ENCODE peak calls at places on chromosome 1, in eight cellular contexts. U is activated T-cell treated with anti-CD3 and anti-CD28 coated beads, Interleukin-2, amount 50 U/mL, for 1 hour; T is NCI-H460; Q is activated gamma-delta T cell; C is cardiac septum; K is HEK293T; L is left ventricle myocardium inferior; H is lower lobe of right lung. M is an unnamed sample.

GRCh38 chr1:62038594-62039284 is 155.9 kb upstream of the L1TD1 start:
- DNase-seq in L (no peak), H (no peak), U (no peak), T (no peak), K (peak), Q (no peak), C (no peak), M (peak)

GRCh38 chr1:236102611-236103010 is 37.7 kb upstream of the NID1 start:
- DNase-seq in C (no peak), Q (no peak), H (no peak), L (no peak), K (no peak), T (no peak), U (no peak), M (no peak)

GRCh38 chr1:155871390-155871789 is 12.0 kb downstream of the SYT11 start:
- DNase-seq in Q (no peak), U (no peak), L (peak), H (no peak), C (no peak), T (no peak), K (no peak), M (no peak)

GRCh38 chr1:93519196-93519825 is 71.4 kb downstream of the FNBP1L start:
- DNase-seq in H (no peak), T (no peak), L (no peak), U (no peak), C (no peak), Q (no peak), K (no peak), M (no peak)

GRCh38 chr1:3324704-3325535 is 129.5 kb upstream of the ARHGEF16 start:
- DNase-seq in U (no peak), L (no peak), C (no peak), Q (no peak), T (no peak), H (no peak), K (no peak), M (no peak)

GRCh38 chr1:98260421-98260820 is 339.6 kb upstream of the DPYD start:
- DNase-seq in K (no peak), U (no peak), Q (no peak), C (no peak), H (no peak), T (no peak), L (no peak), M (no peak)

GRCh38 chr1:42961560-42962091 is 3.0 kb upstream of the SLC2A1 start:
- DNase-seq in H (no peak), T (peak), U (no peak), K (no peak), C (no peak), Q (no peak), L (no peak), M (no peak)

GRCh38 chr1:16971330-16972209 is 8.8 kb downstream of the MFAP2 start:
- DNase-seq in Q (no peak), H (no peak), L (no peak), T (no peak), K (no peak), U (no peak), C (no peak), M (no peak)

GRCh38 chr1:54819195-54819536 is 18.0 kb upstream of the TTC22 start:
- DNase-seq in K (no peak), U (no peak), T (no peak), Q (no peak), H (no peak), C (no peak), L (no peak), M (no peak)

GRCh38 chr1:10784998-10785854 is 11.2 kb downstream of the CASZ1 start:
- DNase-seq in U (no peak), H (peak), K (no peak), C (peak), Q (no peak), T (no peak), L (no peak), M (no peak)

GRCh38 chr1:113630340-113631327 is 128.7 kb downstream of the PHTF1 start:
- DNase-seq in K (no peak), T (no peak), L (no peak), C (no peak), Q (no peak), H (no peak), U (no peak), M (no peak)

GRCh38 chr1:53561488-53562115 is 102.4 kb downstream of the DMRTB1 start:
- DNase-seq in T (no peak), C (peak), H (no peak), L (no peak), Q (no peak), K (no peak), U (no peak), M (no peak)

M was measured in HuH-7.5.